ENCODE peak calls at places on chromosomes 12 and 14, in nine cellular contexts. W is thoracic aorta; S is HFF-Myc; M is lower leg skin; D is HCT116; G is activated B cell treated with CpG ODN at 0.5 μM for 24 hours; Z is mucosa of descending colon; Y is AG04449; F is CD8-positive, alpha-beta T cell. P is an unnamed sample.

GRCh38 chr12:14972816-14973215 is at the start of gene PDE6H:
- DNase-seq in W (no peak), S (no peak), M (no peak), D (no peak), G (no peak), Z (no peak), Y (no peak), F (no peak), P (no peak)

GRCh38 chr12:23028158-23028802 is 403.3 kb downstream of the ETNK1 start:
- DNase-seq in W (no peak), S (no peak), M (no peak), D (no peak), G (no peak), Z (no peak), Y (no peak), F (no peak), P (no peak)

GRCh38 chr14:93042968-93043940 is 72.5 kb downstream of the ITPK1 start:
- DNase-seq in W (peak), S (peak), M (peak), D (peak), G (no peak), Z (peak), Y (no peak), F (no peak), P (no peak)

GRCh38 chr12:96985515-96986362 is 78.7 kb downstream of the NEDD1 start:
- DNase-seq in W (no peak), S (no peak), M (peak), D (peak), G (peak), Z (no peak), Y (no peak), F (peak), P (peak)

GRCh38 chr12:124496584-124496983 is 70.8 kb downstream of the NCOR2 start:
- DNase-seq in W (no peak), S (no peak), M (no peak), D (no peak), G (no peak), Z (no peak), Y (no peak), F (no peak), P (no peak)

GRCh38 chr14:95440951-95441350 is 75.5 kb downstream of the SYNE3 start:
- DNase-seq in W (no peak), S (no peak), M (no peak), D (no peak), G (no peak), Z (no peak), Y (no peak), F (no peak), P (no peak)

GRCh38 chr14:28294834-28295440 is 471.6 kb upstream of the FOXG1 start:
- DNase-seq in W (no peak), S (no peak), M (no peak), D (no peak), G (no peak), Z (no peak), Y (no peak), F (no peak), P (no peak)

GRCh38 chr14:55366271-55366670 is 45.4 kb downstream of the ATG14 start:
- DNase-seq in W (no peak), S (peak), M (no peak), D (no peak), G (no peak), Z (no peak), Y (peak), F (no peak), P (no peak)

GRCh38 chr14:55580401-55581010 is 499 bp downstream of the KTN1 start:
- DNase-seq in W (no peak), S (no peak), M (peak), D (no peak), G (peak), Z (peak), Y (no peak), F (peak), P (peak)

GRCh38 chr12:124744659-124745467 is 118.8 kb downstream of the SCARB1 start:
- DNase-seq in W (no peak), S (no peak), M (no peak), D (peak), G (no peak), Z (no peak), Y (no peak), F (no peak), P (no peak)

GRCh38 chr12:110965574-110965973 is 45.2 kb upstream of the MYL2 start:
- DNase-seq in W (no peak), S (no peak), M (no peak), D (no peak), G (no peak), Z (no peak), Y (no peak), F (no peak), P (no peak)

GRCh38 chr14:39376671-39377403 is 55.4 kb downstream of the FBXO33 start:
- DNase-seq in W (no peak), S (no peak), M (no peak), D (peak), G (no peak), Z (no peak), Y (no peak), F (no peak), P (no peak)

GRCh38 chr12:47277972-47278448 is 198.3 kb upstream of the AMIGO2 start:
- DNase-seq in W (no peak), S (peak), M (no peak), D (peak), G (no peak), Z (no peak), Y (peak), F (no peak), P (no peak)

GRCh38 chr14:90383731-90384542 is 12.9 kb upstream of the CALM1 start:
- DNase-seq in W (peak), S (no peak), M (peak), D (no peak), G (peak), Z (peak), Y (no peak), F (peak), P (peak)

GRCh38 chr12:92702754-92703679 is at the start of gene PLEKHG7:
- DNase-seq in W (no peak), S (no peak), M (no peak), D (no peak), G (peak), Z (peak), Y (no peak), F (no peak), P (no peak)

GRCh38 chr12:65278576-65279386 is at the start of gene MSRB3:
- DNase-seq in W (peak), S (peak), M (peak), D (peak), G (peak), Z (peak), Y (peak), F (no peak), P (peak)

GRCh38 chr14:102046337-102047278 is 40.2 kb downstream of the HSP90AA1 start:
- DNase-seq in W (peak), S (peak), M (peak), D (peak), G (no peak), Z (peak), Y (no peak), F (no peak), P (no peak)
- TF ChIP-seq CTCF in W (peak), S (peak), M (no peak), D (peak), G (no peak), Z (peak), Y (no peak), F (no peak), P (no peak)

GRCh38 chr12:39122562-39123204 is 217.3 kb upstream of the CPNE8 start:
- DNase-seq in W (no peak), S (no peak), M (no peak), D (peak), G (no peak), Z (no peak), Y (no peak), F (no peak), P (no peak)
- TF ChIP-seq CTCF in W (no peak), S (no peak), M (no peak), D (peak), G (no peak), Z (no peak), Y (no peak), F (no peak), P (no peak)

DNA sequence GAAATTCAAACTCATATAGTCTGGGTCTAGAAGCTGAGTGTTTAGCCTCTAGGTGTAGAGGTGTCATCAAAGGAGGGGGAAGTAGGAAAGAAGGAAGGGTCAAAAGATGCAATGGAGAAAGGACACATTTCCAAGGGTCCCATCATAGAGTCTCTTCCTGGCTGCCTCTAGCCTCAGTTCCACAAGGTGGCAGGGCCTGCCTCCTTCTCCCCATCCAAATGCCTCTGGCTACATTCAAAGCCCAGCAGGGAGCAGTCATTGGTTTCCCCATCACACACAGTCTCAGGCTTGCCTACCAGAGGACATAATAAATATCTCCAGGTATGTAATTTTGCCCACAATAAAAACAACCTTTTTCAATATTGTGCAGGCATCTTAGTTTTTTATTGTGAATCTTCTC is 2.1 kb upstream of the CCT2 start:
- DNase-seq in W (no peak), S (no peak), M (no peak), D (no peak), G (no peak), Z (no peak), Y (no peak), F (no peak), P (no peak)
- TF ChIP-seq CTCF in W (no peak), S (peak), M (no peak), D (peak), G (no peak), Z (no peak), Y (no peak), F (no peak), P (no peak)

GRCh38 chr12:51421266-51421884 is 3.3 kb upstream of the SLC4A8 start:
- DNase-seq in W (no peak), S (peak), M (no peak), D (peak), G (no peak), Z (no peak), Y (peak), F (no peak), P (no peak)
- TF ChIP-seq CTCF in W (peak), S (peak), M (no peak), D (peak), G (no peak), Z (no peak), Y (peak), F (peak), P (peak)

GRCh38 chr12:89551747-89552146 is 25.9 kb upstream of the POC1B start:
- DNase-seq in W (no peak), S (no peak), M (no peak), D (no peak), G (no peak), Z (no peak), Y (no peak), F (no peak), P (no peak)
- TF ChIP-seq CTCF in W (no peak), S (no peak), M (no peak), D (no peak), G (no peak), Z (no peak), Y (no peak), F (no peak), P (no peak)

GRCh38 chr12:7970475-7971252 is 34.7 kb upstream of the SLC2A3 start:
- DNase-seq in W (peak), S (peak), M (peak), D (peak), G (peak), Z (peak), Y (peak), F (peak), P (peak)
- TF ChIP-seq CTCF in W (peak), S (no peak), M (no peak), D (no peak), G (no peak), Z (no peak), Y (no peak), F (no peak), P (no peak)

P was measured in mesothelial cell of epicardium.